ENCODE peak calls at places on chromosomes 1 and 21, in seven cellular contexts. U, Y, W, T, N, J and H are unnamed samples.

GRCh38 chr1:230303069-230303468 is 123.1 kb downstream of the PGBD5 start:
- DNase-seq in U (no peak), Y (no peak), W (no peak), T (no peak), N (no peak), J (no peak), H (no peak)

GRCh38 chr1:170162385-170163226 is 16.8 kb downstream of the NTMT2 start:
- DNase-seq in U (no peak), Y (no peak), W (peak; percentile 90), T (no peak), N (no peak), J (no peak), H (no peak)

GRCh38 chr1:59332221-59332620 is 35.3 kb downstream of the FGGY start:
- DNase-seq in U (no peak), Y (no peak), W (no peak), T (no peak), N (no peak), J (no peak), H (no peak)

GRCh38 chr1:206890690-206891089 is 6.6 kb upstream of the IL24 start:
- DNase-seq in U (no peak), Y (no peak), W (peak; percentile 45), T (no peak), N (no peak), J (no peak), H (no peak)

GRCh38 chr1:94608852-94609570 is 67.5 kb upstream of the F3 start:
- DNase-seq in U (no peak), Y (no peak), W (no peak), T (no peak), N (no peak), J (no peak), H (no peak)

GRCh38 chr21:35428041-35428400 is 378.9 kb upstream of the RUNX1 start:
- DNase-seq in U (no peak), Y (no peak), W (peak; percentile 23), T (no peak), N (no peak), J (no peak), H (no peak)

GRCh38 chr1:27358038-27358927 is 8.5 kb downstream of the MAP3K6 start:
- DNase-seq in U (no peak), Y (no peak), W (no peak), T (no peak), N (no peak), J (no peak), H (no peak)

GRCh38 chr1:172845371-172845770 is 186.5 kb downstream of the FASLG start:
- DNase-seq in U (peak; percentile 48), Y (no peak), W (no peak), T (no peak), N (no peak), J (no peak), H (no peak)

GRCh38 chr1:151166506-151166956 is 587 bp downstream of the SCNM1 start:
- DNase-seq in U (no peak), Y (no peak), W (peak; percentile 79), T (no peak), N (no peak), J (peak; percentile 39), H (no peak)

GRCh38 chr1:165312591-165312990 is 43.9 kb downstream of the LMX1A start:
- DNase-seq in U (no peak), Y (no peak), W (no peak), T (no peak), N (no peak), J (no peak), H (no peak)

GRCh38 chr1:52913537-52913936 is 8.0 kb downstream of the ECHDC2 start:
- DNase-seq in U (no peak), Y (no peak), W (no peak), T (no peak), N (no peak), J (no peak), H (no peak)

GRCh38 chr1:198846506-198847010 is 207.7 kb downstream of the PTPRC start:
- DNase-seq in U (no peak), Y (no peak), W (no peak), T (no peak), N (no peak), J (no peak), H (no peak)

GRCh38 chr1:185045793-185046441 is 559 bp downstream of the RNF2 start:
- DNase-seq in U (no peak), Y (peak; percentile 10), W (peak; percentile 46), T (peak; percentile 32), N (no peak), J (peak; percentile 71), H (no peak)

GRCh38 chr1:33005117-33005811 is 31.4 kb downstream of the AK2 start:
- DNase-seq in U (no peak), Y (no peak), W (no peak), T (no peak), N (no peak), J (no peak), H (no peak)

GRCh38 chr1:235739124-235739523 is 89.5 kb upstream of the GNG4 start:
- DNase-seq in U (no peak), Y (no peak), W (peak; percentile 5), T (peak; percentile 59), N (peak; percentile 12), J (no peak), H (peak; percentile 11)

GRCh38 chr21:42811960-42812359 is 67.4 kb downstream of the WDR4 start:
- DNase-seq in U (no peak), Y (no peak), W (no peak), T (no peak), N (no peak), J (no peak), H (no peak)

GRCh38 chr1:163174524-163175437 is 27.9 kb downstream of the RGS5 start:
- DNase-seq in U (peak; percentile 28), Y (peak; percentile 57), W (peak; percentile 64), T (peak; percentile 62), N (peak; percentile 60), J (peak; percentile 56), H (peak; percentile 53)

GRCh38 chr1:10561497-10561896 is 86.7 kb downstream of the PEX14 start:
- DNase-seq in U (no peak), Y (no peak), W (peak; percentile 19), T (no peak), N (no peak), J (no peak), H (no peak)

GRCh38 chr21:39669976-39670671 is 57.4 kb downstream of the B3GALT5 start:
- DNase-seq in U (no peak), Y (no peak), W (no peak), T (no peak), N (peak; percentile 69), J (no peak), H (no peak)

GRCh38 chr1:182197555-182197954 is 136.0 kb upstream of the ZNF648 start:
- DNase-seq in U (no peak), Y (no peak), W (no peak), T (no peak), N (no peak), J (no peak), H (peak; percentile 35)

GRCh38 chr21:33539612-33540011 is 2.3 kb downstream of the GART start:
- DNase-seq in U (no peak), Y (no peak), W (no peak), T (no peak), N (no peak), J (no peak), H (no peak)

GRCh38 chr21:27713159-27714109 is 746.5 kb upstream of the ADAMTS5 start:
- DNase-seq in U (no peak), Y (no peak), W (no peak), T (no peak), N (no peak), J (no peak), H (no peak)

GRCh38 chr21:17466166-17466565 is 46.7 kb upstream of the CXADR start:
- DNase-seq in U (no peak), Y (no peak), W (peak; percentile 16), T (no peak), N (peak; percentile 47), J (no peak), H (peak; percentile 29)

GRCh38 chr1:42971848-42972291 is 13.2 kb upstream of the SLC2A1 start:
- DNase-seq in U (no peak), Y (no peak), W (peak; percentile 91), T (no peak), N (no peak), J (no peak), H (no peak)

GRCh38 chr1:6547301-6547700 is 7.0 kb downstream of the NOL9 start:
- DNase-seq in U (no peak), Y (no peak), W (no peak), T (no peak), N (no peak), J (no peak), H (no peak)

GRCh38 chr1:29736582-29737188 is 500.4 kb downstream of the PTPRU start:
- DNase-seq in U (no peak), Y (no peak), W (peak; percentile 59), T (peak; percentile 19), N (no peak), J (peak; percentile 55), H (no peak)

GRCh38 chr1:160205974-160206369 is 788 bp downstream of the PEA15 start:
- DNase-seq in U (peak; percentile 52), Y (no peak), W (peak; percentile 75), T (no peak), N (no peak), J (peak; percentile 57), H (no peak)

GRCh38 chr1:1069711-1070676 is 4.1 kb downstream of the RNF223 start:
- DNase-seq in U (no peak), Y (no peak), W (peak; percentile 15), T (peak; percentile 27), N (no peak), J (no peak), H (no peak)

GRCh38 chr1:41417335-41417682 is 56.1 kb downstream of the FOXO6 start:
- DNase-seq in U (no peak), Y (no peak), W (no peak), T (no peak), N (no peak), J (no peak), H (no peak)

GRCh38 chr1:243715285-243715684 is 134.8 kb downstream of the AKT3 start:
- DNase-seq in U (no peak), Y (no peak), W (peak; percentile 32), T (no peak), N (no peak), J (no peak), H (no peak)

GRCh38 chr1:240021709-240022108 is 70.0 kb upstream of the FMN2 start:
- DNase-seq in U (no peak), Y (no peak), W (no peak), T (no peak), N (no peak), J (no peak), H (no peak)

GRCh38 chr1:94306521-94306920 is 69.1 kb upstream of the ARHGAP29 start:
- DNase-seq in U (no peak), Y (no peak), W (no peak), T (no peak), N (no peak), J (no peak), H (no peak)

GRCh38 chr1:242030071-242030470 is 31.2 kb upstream of the MAP1LC3C start:
- DNase-seq in U (no peak), Y (no peak), W (no peak), T (no peak), N (no peak), J (no peak), H (no peak)